ENCODE peak calls at places on chromosomes 1 and 21, in four cellular contexts. One of them, this sample, is unnamed.

GRCh38 chr1:167492509-167492910 is 25.8 kb downstream of the CD247 start:
- DNase-seq in IMR-90: no peak
- DNase-seq in H9: no peak
- DNase-seq in mesenchymal stem cell: no peak
- DNase-seq in this sample: no peak

GRCh38 chr1:81312272-81312754 is 488.4 kb upstream of the ADGRL2 start:
- DNase-seq in H9: peak; percentile 57
- DNase-seq in mesenchymal stem cell: no peak
- DNase-seq in IMR-90: no peak
- DNase-seq in this sample: no peak

GRCh38 chr1:15617874-15618684 is 821 bp downstream of the DDI2 start:
- DNase-seq in H9: peak; percentile 35
- DNase-seq in mesenchymal stem cell: peak; percentile 41
- DNase-seq in IMR-90: no peak
- DNase-seq in this sample: no peak

GRCh38 chr1:204074274-204075115 is 1.6 kb downstream of the SOX13 start:
- DNase-seq in mesenchymal stem cell: peak; percentile 82
- DNase-seq in IMR-90: peak; percentile 52
- DNase-seq in H9: peak; percentile 53
- DNase-seq in this sample: peak; percentile 54

GRCh38 chr1:61132176-61133047 is 50.1 kb downstream of the NFIA start:
- DNase-seq in IMR-90: peak; percentile 5
- DNase-seq in H9: no peak
- DNase-seq in mesenchymal stem cell: no peak
- DNase-seq in this sample: no peak

GRCh38 chr1:192652159-192652558 is 16.2 kb downstream of the RGS13 start:
- DNase-seq in mesenchymal stem cell: no peak
- DNase-seq in H9: no peak
- DNase-seq in IMR-90: no peak
- DNase-seq in this sample: no peak

GRCh38 chr1:79531790-79532189 is 525.3 kb upstream of the ADGRL4 start:
- DNase-seq in IMR-90: no peak
- DNase-seq in mesenchymal stem cell: no peak
- DNase-seq in H9: no peak
- DNase-seq in this sample: peak; percentile 71

GRCh38 chr1:42933610-42934009 is 25.1 kb downstream of the SLC2A1 start:
- DNase-seq in H9: peak; percentile 10
- DNase-seq in mesenchymal stem cell: no peak
- DNase-seq in IMR-90: no peak
- DNase-seq in this sample: no peak

GRCh38 chr1:9822897-9823692 is 670 bp downstream of the CLSTN1 start:
- DNase-seq in H9: no peak
- DNase-seq in IMR-90: peak; percentile 15
- DNase-seq in mesenchymal stem cell: peak; percentile 34
- DNase-seq in this sample: no peak

GRCh38 chr1:206685256-206685748 is 597 bp downstream of the MAPKAPK2 start:
- DNase-seq in mesenchymal stem cell: peak; percentile 49
- DNase-seq in IMR-90: peak; percentile 53
- DNase-seq in H9: no peak
- DNase-seq in this sample: peak; percentile 36

GRCh38 chr21:40151611-40152010 is 284.4 kb downstream of the PCP4 start:
- DNase-seq in mesenchymal stem cell: no peak
- DNase-seq in H9: no peak
- DNase-seq in IMR-90: no peak
- DNase-seq in this sample: no peak

GRCh38 chr1:183024352-183025337 is 1.4 kb downstream of the LAMC1 start:
- DNase-seq in IMR-90: no peak
- DNase-seq in H9: no peak
- DNase-seq in mesenchymal stem cell: peak; percentile 45
- DNase-seq in this sample: peak; percentile 14

GRCh38 chr1:178465011-178465410 is 31.8 kb downstream of the CLEC20A start:
- DNase-seq in H9: no peak
- DNase-seq in IMR-90: peak; percentile 73
- DNase-seq in mesenchymal stem cell: peak; percentile 40
- DNase-seq in this sample: no peak

GRCh38 chr1:65431111-65431705 is 10.7 kb downstream of the LEPR start:
- DNase-seq in IMR-90: peak; percentile 55
- DNase-seq in H9: no peak
- DNase-seq in mesenchymal stem cell: peak; percentile 63
- DNase-seq in this sample: no peak

GRCh38 chr1:168428063-168428731 is 115.6 kb downstream of the XCL2 start:
- DNase-seq in mesenchymal stem cell: peak; percentile 64
- DNase-seq in IMR-90: no peak
- DNase-seq in H9: peak; percentile 59
- DNase-seq in this sample: no peak

GRCh38 chr1:886760-887159 is 37.0 kb upstream of the SAMD11 start:
- DNase-seq in mesenchymal stem cell: no peak
- DNase-seq in H9: no peak
- DNase-seq in IMR-90: no peak
- DNase-seq in this sample: no peak

GRCh38 chr1:199687321-199687720 is 340.2 kb upstream of the NR5A2 start:
- DNase-seq in mesenchymal stem cell: peak; percentile 58
- DNase-seq in H9: no peak
- DNase-seq in IMR-90: peak; percentile 44
- DNase-seq in this sample: no peak

GRCh38 chr1:220775238-220775853 is 11.4 kb upstream of the MTARC1 start:
- DNase-seq in H9: peak; percentile 54
- DNase-seq in IMR-90: no peak
- DNase-seq in mesenchymal stem cell: no peak
- DNase-seq in this sample: no peak

GRCh38 chr1:39926343-39926769 is 24.6 kb upstream of the MYCL start:
- DNase-seq in H9: no peak
- DNase-seq in mesenchymal stem cell: no peak
- DNase-seq in IMR-90: peak; percentile 40
- DNase-seq in this sample: no peak

GRCh38 chr1:246617768-246618167 is 51.5 kb downstream of the CNST start:
- DNase-seq in IMR-90: no peak
- DNase-seq in H9: no peak
- DNase-seq in mesenchymal stem cell: no peak
- DNase-seq in this sample: no peak

GRCh38 chr1:224058303-224058702 is 55.6 kb upstream of the FBXO28 start:
- DNase-seq in H9: no peak
- DNase-seq in mesenchymal stem cell: no peak
- DNase-seq in IMR-90: peak; percentile 76
- DNase-seq in this sample: no peak

DNA sequence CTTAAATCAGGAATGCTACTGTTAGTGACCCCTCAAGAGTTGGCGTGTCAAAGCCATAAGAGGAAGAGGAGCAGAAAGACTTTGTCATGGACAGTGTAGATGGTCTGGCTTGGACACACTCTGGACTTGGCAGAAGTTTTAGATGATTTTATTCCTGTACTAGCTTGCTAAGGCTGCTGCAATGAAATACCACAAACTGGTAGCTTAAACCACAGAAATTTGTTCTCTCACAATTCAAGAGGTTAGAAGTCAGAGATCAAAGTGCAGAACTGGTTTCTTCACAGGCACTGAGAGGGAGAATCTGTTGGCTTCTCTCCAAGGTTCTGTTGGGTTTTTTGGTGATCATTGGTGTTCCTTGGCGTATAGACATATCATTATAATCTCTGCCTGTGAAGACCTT is 869.8 kb upstream of the B3GALT2 start:
- DNase-seq in H9: no peak
- DNase-seq in IMR-90: no peak
- DNase-seq in mesenchymal stem cell: no peak
- DNase-seq in this sample: no peak
- H4K91ac ChIP-seq in H9: no peak overlapping the region
- H4K91ac ChIP-seq in IMR-90: no peak overlapping the region
- H4K91ac ChIP-seq in mesenchymal stem cell: no peak overlapping the region
- H4K91ac ChIP-seq in this sample: no peak overlapping the region

DNA sequence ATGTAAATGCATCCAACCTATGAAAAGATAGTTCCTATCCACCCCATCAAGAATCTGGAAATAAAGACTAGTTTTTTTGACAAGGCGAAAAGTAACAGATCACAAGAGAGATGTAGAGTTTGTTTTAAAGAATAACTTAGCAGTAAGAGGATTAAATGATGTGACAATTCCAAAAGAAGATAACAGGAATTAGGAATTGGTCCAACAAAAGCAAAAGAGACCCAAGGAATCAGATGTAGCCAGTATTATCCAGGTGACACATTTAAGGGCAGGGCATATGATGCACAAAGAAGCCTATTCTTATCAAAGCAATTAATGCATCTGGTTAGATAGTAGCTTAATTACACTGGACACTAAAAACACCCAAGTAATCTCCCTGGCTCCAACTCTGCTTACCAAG is 53.8 kb downstream of the PUM1 start:
- DNase-seq in H9: no peak
- DNase-seq in IMR-90: no peak
- DNase-seq in mesenchymal stem cell: no peak
- DNase-seq in this sample: no peak
- H3K4me1 ChIP-seq in H9: no peaks in the 10 kb centered on the region
- H3K4me1 ChIP-seq in IMR-90: peaks cover 24% of the 10 kb centered on the region
- H3K4me1 ChIP-seq in mesenchymal stem cell: peaks cover 15% of the 10 kb centered on the region
- H3K4me1 ChIP-seq in this sample: peaks cover 3% of the 10 kb centered on the region

GRCh38 chr1:62435231-62436038 is 1.4 kb upstream of the USP1 start:
- DNase-seq in IMR-90: no peak
- DNase-seq in H9: no peak
- DNase-seq in mesenchymal stem cell: no peak
- DNase-seq in this sample: no peak
- H3K14ac ChIP-seq in IMR-90: peak overlapping the region; percentile 98
- H3K14ac ChIP-seq in H9: peak overlapping the region; percentile 97
- H3K14ac ChIP-seq in mesenchymal stem cell: no peak overlapping the region
- H3K14ac ChIP-seq in this sample: peak overlapping the region; percentile 59

GRCh38 chr1:165597883-165598675 is 33.0 kb upstream of the MGST3 start:
- DNase-seq in mesenchymal stem cell: peak; percentile 98
- DNase-seq in IMR-90: peak; percentile 98
- DNase-seq in H9: peak; percentile 96
- DNase-seq in this sample: peak; percentile 91
- H4K91ac ChIP-seq in mesenchymal stem cell: no peak overlapping the region
- H4K91ac ChIP-seq in IMR-90: peak overlapping the region; percentile 60
- H4K91ac ChIP-seq in H9: no peak overlapping the region
- H4K91ac ChIP-seq in this sample: no peak overlapping the region

GRCh38 chr1:241606544-241606943 is 33.6 kb downstream of the CHML start:
- DNase-seq in mesenchymal stem cell: no peak
- DNase-seq in H9: no peak
- DNase-seq in IMR-90: no peak
- DNase-seq in this sample: no peak
- H3K4me1 ChIP-seq in mesenchymal stem cell: peaks cover 12% of the 10 kb centered on the region
- H3K4me1 ChIP-seq in H9: no peaks in the 10 kb centered on the region
- H3K4me1 ChIP-seq in IMR-90: peaks cover 10% of the 10 kb centered on the region
- H3K4me1 ChIP-seq in this sample: no peaks in the 10 kb centered on the region

DNA sequence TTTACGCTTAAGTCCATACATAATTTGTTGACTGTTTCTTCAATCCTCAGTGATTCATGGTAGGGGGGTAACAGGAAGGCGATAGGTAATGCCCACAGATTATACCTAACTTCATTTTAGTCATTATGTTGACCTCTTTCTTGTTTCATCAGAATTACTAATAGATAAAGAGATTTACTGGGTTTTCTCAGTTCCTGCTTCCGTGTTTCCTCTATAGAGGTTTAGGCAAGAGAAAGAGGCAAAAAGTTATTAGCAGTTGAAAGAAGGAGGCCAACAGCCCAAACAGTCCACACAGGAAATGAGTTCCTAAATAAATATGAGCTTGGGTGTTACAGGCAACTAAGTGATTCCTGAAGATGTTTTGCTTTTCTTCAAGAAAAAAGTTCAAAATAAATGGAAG is 17.9 kb upstream of the CLCA1 start:
- DNase-seq in H9: no peak
- DNase-seq in mesenchymal stem cell: no peak
- DNase-seq in IMR-90: no peak
- DNase-seq in this sample: no peak
- H3K14ac ChIP-seq in H9: no peak overlapping the region
- H3K14ac ChIP-seq in mesenchymal stem cell: no peak overlapping the region
- H3K14ac ChIP-seq in IMR-90: no peak overlapping the region
- H3K14ac ChIP-seq in this sample: no peak overlapping the region

This sample was measured in neuronal stem cell.